ENCODE peak calls at places on chromosomes 11 and 22, in six cellular contexts. O is IMR-90, A is tibial nerve, F is upper lobe of right lung, L is OCI-LY7, N is left ventricle myocardium inferior. T is an unnamed sample.
A peak's percentile ranks its signal among the peaks of the same experiment; 100 is the strongest.

GRCh38 chr11:11038339-11039248 is 180.7 kb upstream of the ZBED5 start:
- DNase-seq in O (no peak), A (no peak), F (no peak), L (no peak), N (no peak), T (no peak)

GRCh38 chr22:20957118-20957690 is 9.9 kb upstream of the AIFM3 start:
- DNase-seq in O (no peak), A (no peak), F (peak; percentile 76), L (no peak), N (no peak), T (no peak)

GRCh38 chr11:100235085-100235484 is 452.0 kb upstream of the ARHGAP42 start:
- DNase-seq in O (no peak), A (no peak), F (no peak), L (no peak), N (no peak), T (no peak)

GRCh38 chr11:76496174-76496573 is 51.4 kb downstream of the EMSY start:
- DNase-seq in O (no peak), A (no peak), F (no peak), L (no peak), N (no peak), T (no peak)

GRCh38 chr11:46420513-46420912 is 28.9 kb upstream of the CHRM4 start:
- DNase-seq in O (no peak), A (no peak), F (no peak), L (no peak), N (no peak), T (no peak)

GRCh38 chr11:120964857-120965256 is 59.0 kb upstream of the TBCEL start:
- DNase-seq in O (peak; percentile 72), A (no peak), F (no peak), L (no peak), N (no peak), T (no peak)

GRCh38 chr22:30314918-30315317 is 11.8 kb downstream of the TBC1D10A start:
- DNase-seq in O (peak; percentile 67), A (no peak), F (no peak), L (no peak), N (no peak), T (no peak)

GRCh38 chr22:48713266-48714205 is 1114.1 kb downstream of the BRD1 start:
- DNase-seq in O (no peak), A (no peak), F (peak; percentile 56), L (no peak), N (peak; percentile 6), T (no peak)

GRCh38 chr11:22263613-22264012 is 70.7 kb downstream of the ANO5 start:
- DNase-seq in O (no peak), A (no peak), F (no peak), L (no peak), N (no peak), T (no peak)

GRCh38 chr22:32848226-32848625 is 46.7 kb downstream of the TIMP3 start:
- DNase-seq in O (no peak), A (no peak), F (no peak), L (no peak), N (no peak), T (no peak)

GRCh38 chr11:58046231-58046630 is 15.5 kb downstream of the OR6Q1 start:
- DNase-seq in O (no peak), A (no peak), F (no peak), L (no peak), N (no peak), T (no peak)

GRCh38 chr11:47991266-47991830 is 11.0 kb downstream of the PTPRJ start:
- DNase-seq in O (no peak), A (no peak), F (peak; percentile 73), L (peak; percentile 57), N (no peak), T (no peak)

GRCh38 chr11:80873309-80873999 is 1432.6 kb upstream of the TENM4 start:
- DNase-seq in O (no peak), A (no peak), F (no peak), L (no peak), N (no peak), T (no peak)

GRCh38 chr11:102493524-102493923 is 37.0 kb downstream of the MMP7 start:
- DNase-seq in O (no peak), A (no peak), F (no peak), L (no peak), N (no peak), T (no peak)

GRCh38 chr11:120932305-120932905 is 91.5 kb upstream of the TBCEL start:
- DNase-seq in O (no peak), A (no peak), F (no peak), L (no peak), N (no peak), T (no peak)

GRCh38 chr22:37273126-37273845 is 9.0 kb upstream of the CYTH4 start:
- DNase-seq in O (peak; percentile 79), A (no peak), F (no peak), L (no peak), N (no peak), T (no peak)

GRCh38 chr11:134512791-134513538 is 100.9 kb upstream of the B3GAT1 start:
- DNase-seq in O (no peak), A (no peak), F (peak; percentile 52), L (no peak), N (no peak), T (no peak)

DNA sequence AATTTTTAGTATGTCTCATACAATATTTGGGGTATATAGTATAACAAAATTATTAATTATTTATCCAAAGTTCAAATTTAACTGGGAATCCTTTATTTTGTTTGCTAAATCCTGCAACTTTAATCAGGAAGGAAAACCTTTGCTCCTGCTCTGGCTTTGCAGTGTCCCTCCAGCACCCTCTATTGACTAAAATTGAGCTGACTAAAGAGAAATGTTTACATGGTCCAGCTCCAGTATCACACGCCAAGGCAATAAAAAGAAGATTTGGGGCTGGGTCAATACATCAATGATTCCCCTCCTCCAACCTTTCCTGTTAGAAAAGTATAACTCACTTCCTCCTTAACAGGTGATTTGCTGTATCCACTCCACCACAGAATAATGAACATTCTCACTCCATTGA is 153.0 kb upstream of the LRRC4C start:
- DNase-seq in O (no peak), A (no peak), F (no peak), L (no peak), N (no peak), T (no peak)
- H3K9me3 ChIP-seq in O (peaks cover 2% of the 10 kb centered on the region), A (no peaks in the 10 kb centered on the region), F (no peaks in the 10 kb centered on the region), L (no peaks in the 10 kb centered on the region), N (peaks cover 32% of the 10 kb centered on the region), T (no peaks in the 10 kb centered on the region)

GRCh38 chr11:119832536-119832935 is 103.5 kb upstream of the NECTIN1 start:
- DNase-seq in O (peak; percentile 5), A (peak; percentile 14), F (no peak), L (no peak), N (no peak), T (no peak)
- H3K27ac ChIP-seq in O (no peak overlapping the region), A (no peak overlapping the region), F (no peak overlapping the region), L (no peak overlapping the region), N (no peak overlapping the region), T (no peak overlapping the region)

DNA sequence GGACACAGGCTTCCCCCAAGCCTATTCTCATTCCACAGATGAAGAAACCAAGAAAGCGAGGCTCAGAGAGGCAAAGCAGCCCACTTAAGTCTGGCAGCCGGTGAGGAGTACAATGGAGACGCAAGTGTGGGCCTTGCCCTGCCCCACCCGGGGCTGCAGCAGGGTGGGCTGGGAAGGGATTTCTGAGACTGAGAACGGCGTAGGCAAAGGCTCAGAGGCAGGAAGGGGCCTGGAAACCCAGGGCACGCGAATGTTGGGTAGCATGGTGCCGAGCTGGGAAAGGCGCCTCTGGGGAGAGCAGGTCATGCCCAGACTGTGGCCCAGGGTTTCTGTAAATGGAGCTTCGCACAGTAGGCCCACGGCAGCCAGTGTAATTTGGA is 47.5 kb upstream of the SHISAL1 start:
- DNase-seq in O (no peak), A (no peak), F (peak; percentile 39), L (no peak), N (no peak), T (no peak)
- TF ChIP-seq CTCF in O (no peak), A (no peak), F (no peak), L (no peak), N (no peak), T (no peak)

GRCh38 chr11:70537576-70538571 is 139.5 kb downstream of the CTTN start:
- DNase-seq in O (no peak), A (no peak), F (peak; percentile 51), L (no peak), N (no peak), T (no peak)

GRCh38 chr11:70532728-70533127 is 134.4 kb downstream of the CTTN start:
- DNase-seq in O (peak; percentile 28), A (no peak), F (no peak), L (no peak), N (peak; percentile 4), T (no peak)

GRCh38 chr11:70536051-70536877 is 137.9 kb downstream of the CTTN start:
- DNase-seq in O (no peak), A (no peak), F (peak; percentile 56), L (no peak), N (no peak), T (no peak)

GRCh38 chr11:70532066-70532440 is 133.7 kb downstream of the CTTN start:
- DNase-seq in O (peak; percentile 7), A (no peak), F (peak; percentile 26), L (no peak), N (peak; percentile 1), T (no peak)

DNA sequence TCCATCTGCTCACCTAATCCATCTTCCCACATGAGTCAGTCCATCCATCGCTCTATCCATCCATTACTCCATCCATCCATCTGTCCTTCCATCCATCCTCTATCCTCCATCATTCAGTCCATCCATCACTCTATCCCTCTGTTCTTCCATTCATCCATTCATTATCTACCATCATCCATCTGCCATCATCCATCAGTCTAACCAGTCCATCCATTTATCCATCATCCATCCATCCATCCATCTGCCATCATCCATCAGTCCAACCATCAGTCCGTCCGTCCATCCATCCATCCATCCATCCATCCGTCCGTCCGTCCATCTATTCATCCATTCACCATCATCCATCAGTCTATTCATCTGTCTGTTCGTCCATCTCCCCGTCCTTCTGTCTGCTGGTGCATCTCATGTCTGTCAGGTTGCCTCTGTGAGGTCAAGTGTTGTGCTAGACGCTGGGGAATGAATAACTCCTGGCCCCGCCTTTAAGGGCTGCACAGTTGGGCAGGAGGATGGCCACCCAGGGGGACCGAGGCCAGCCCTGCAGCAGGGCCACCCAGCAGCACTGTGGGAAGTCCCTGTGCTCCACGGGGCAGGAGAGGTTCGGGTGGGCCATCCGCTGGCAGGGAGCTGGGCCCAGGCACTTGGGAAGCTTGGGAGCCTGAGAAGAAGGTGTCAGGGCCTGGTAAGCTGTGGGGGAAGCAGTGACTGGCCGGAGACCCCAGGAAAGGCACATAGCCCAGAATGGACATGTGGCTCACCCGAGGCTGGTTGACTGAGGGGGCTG is 137.1 kb downstream of the CTTN start:
- DNase-seq in O (no peak), A (no peak), F (peak; percentile 59), L (no peak), N (no peak), T (no peak)
- H3K9me3 ChIP-seq in O (peaks cover 4% of the 10 kb centered on the region), A (no peaks in the 10 kb centered on the region), F (no peaks in the 10 kb centered on the region), L (no peaks in the 10 kb centered on the region), N (no peaks in the 10 kb centered on the region), T (no peaks in the 10 kb centered on the region)

DNA sequence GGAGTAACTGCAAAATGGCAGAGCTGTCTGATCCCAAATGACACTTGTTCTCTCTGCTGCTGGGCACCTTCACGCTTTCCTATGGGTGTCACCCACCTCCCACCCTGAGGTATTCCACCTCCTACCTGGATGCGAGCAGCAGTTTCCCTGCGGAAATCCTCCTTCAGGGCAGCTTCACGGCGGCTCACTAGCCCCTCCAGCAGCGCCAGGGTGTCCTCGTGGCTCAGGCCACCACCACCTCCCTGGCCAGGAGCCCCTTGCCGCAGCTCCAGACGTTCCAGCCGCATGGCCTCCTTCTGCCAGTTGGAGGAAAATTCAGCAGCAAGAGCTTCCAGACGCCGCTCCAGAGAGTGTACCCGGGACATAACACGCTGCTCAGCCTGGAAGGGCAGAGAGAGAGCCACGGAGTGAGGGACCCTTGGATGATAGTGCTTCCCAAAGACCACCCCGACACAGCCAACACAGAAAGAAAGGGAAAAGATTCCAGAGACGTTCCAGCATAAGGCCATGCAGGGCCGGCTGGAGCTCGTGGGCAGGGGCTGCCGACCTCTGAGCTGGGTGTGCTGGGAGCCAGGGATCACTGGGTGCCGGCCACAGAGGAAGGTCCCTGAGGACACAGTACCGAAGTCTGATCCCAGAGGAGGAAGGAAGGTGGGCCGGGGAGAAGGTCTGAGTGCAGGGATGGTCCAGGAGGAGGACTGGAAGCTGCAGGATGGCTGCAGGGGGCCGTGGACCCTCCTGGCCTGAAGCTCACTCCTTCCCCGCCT is 13.4 kb downstream of the SUN2 start:
- DNase-seq in O (no peak), A (no peak), F (no peak), L (no peak), N (no peak), T (no peak)
- H3K27ac ChIP-seq in O (no peak overlapping the region), A (no peak overlapping the region), F (no peak overlapping the region), L (no peak overlapping the region), N (no peak overlapping the region), T (no peak overlapping the region)